ENCODE peak calls at places on chromosomes 16 and 17, in four cellular contexts. X is body of pancreas, Z is SK-N-SH, J is cardiac muscle cell. H is an unnamed sample.

GRCh38 chr17:81470944-81471803 is 41.4 kb downstream of the ACTG1 start:
- DNase-seq in X (no peak), Z (peak), J (no peak), H (no peak)

GRCh38 chr16:66881014-66881417 is 701 bp downstream of the PDP2 start:
- DNase-seq in X (no peak), Z (no peak), J (no peak), H (no peak)

GRCh38 chr16:68382296-68382718 is 66.0 kb downstream of the SMPD3 start:
- DNase-seq in X (no peak), Z (peak), J (no peak), H (no peak)

GRCh38 chr17:5585814-5586558 is 1.7 kb upstream of the NLRP1 start:
- DNase-seq in X (no peak), Z (no peak), J (no peak), H (peak)

GRCh38 chr16:75074920-75075687 is 41.5 kb downstream of the LDHD start:
- DNase-seq in X (no peak), Z (no peak), J (no peak), H (no peak)

GRCh38 chr16:12387311-12387710 is 410.8 kb downstream of the SNX29 start:
- DNase-seq in X (no peak), Z (no peak), J (no peak), H (no peak)

GRCh38 chr17:77556408-77557068 is 402.0 kb upstream of the TNRC6C start:
- DNase-seq in X (no peak), Z (no peak), J (no peak), H (no peak)

GRCh38 chr17:18033442-18034099 is 5.4 kb downstream of the ATPAF2 start:
- DNase-seq in X (peak), Z (peak), J (peak), H (peak)

GRCh38 chr17:40796846-40797245 is 2.9 kb downstream of the KRT28 start:
- DNase-seq in X (no peak), Z (no peak), J (no peak), H (no peak)

GRCh38 chr16:31301708-31302400 is 42.1 kb downstream of the ITGAM start:
- DNase-seq in X (no peak), Z (no peak), J (no peak), H (no peak)

GRCh38 chr16:25014500-25015147 is 545 bp downstream of the ARHGAP17 start:
- DNase-seq in X (peak), Z (peak), J (peak), H (no peak)

GRCh38 chr17:42531455-42532354 is 4.3 kb upstream of the NAGLU start:
- DNase-seq in X (peak), Z (peak), J (peak), H (no peak)

GRCh38 chr16:66266436-66267286 is 99.8 kb upstream of the CDH5 start:
- DNase-seq in X (no peak), Z (peak), J (no peak), H (no peak)

GRCh38 chr17:45221081-45221996 is at the start of gene FMNL1:
- DNase-seq in X (no peak), Z (peak), J (no peak), H (no peak)

GRCh38 chr17:17547210-17547764 is 44.2 kb downstream of the PEMT start:
- DNase-seq in X (no peak), Z (peak), J (peak), H (no peak)

GRCh38 chr17:18045691-18046090 is 6.5 kb downstream of the GID4 start:
- DNase-seq in X (no peak), Z (no peak), J (no peak), H (no peak)

GRCh38 chr17:40517981-40518380 is 16.6 kb upstream of the TNS4 start:
- DNase-seq in X (no peak), Z (no peak), J (no peak), H (no peak)

GRCh38 chr16:66382171-66382965 is 15.9 kb downstream of the CDH5 start:
- DNase-seq in X (no peak), Z (no peak), J (no peak), H (peak)

GRCh38 chr16:74322301-74322710 is 25.7 kb downstream of the PSMD7 start:
- DNase-seq in X (no peak), Z (no peak), J (no peak), H (no peak)

GRCh38 chr16:7550096-7550495 is 217.5 kb downstream of the RBFOX1 start:
- DNase-seq in X (no peak), Z (no peak), J (no peak), H (no peak)

GRCh38 chr16:87970206-87970605 is 19.0 kb downstream of the BANP start:
- DNase-seq in X (no peak), Z (no peak), J (no peak), H (no peak)

GRCh38 chr17:18191967-18192366 is 8.3 kb downstream of the ALKBH5 start:
- DNase-seq in X (no peak), Z (peak), J (no peak), H (no peak)

GRCh38 chr16:4846503-4846900 is 586 bp downstream of the GLYR1 start:
- DNase-seq in X (peak), Z (peak), J (peak), H (no peak)

GRCh38 chr17:59830007-59830630 is 62.6 kb downstream of the TUBD1 start:
- DNase-seq in X (no peak), Z (no peak), J (no peak), H (peak)

GRCh38 chr17:63774141-63774981 is at the start of gene DDX42:
- DNase-seq in X (peak), Z (peak), J (peak), H (no peak)

GRCh38 chr16:1543085-1543896 is 9.8 kb downstream of the TMEM204 start:
- DNase-seq in X (no peak), Z (peak), J (peak), H (peak)

GRCh38 chr17:13503526-13503925 is 98.2 kb downstream of the HS3ST3A1 start:
- DNase-seq in X (no peak), Z (no peak), J (no peak), H (no peak)

DNA sequence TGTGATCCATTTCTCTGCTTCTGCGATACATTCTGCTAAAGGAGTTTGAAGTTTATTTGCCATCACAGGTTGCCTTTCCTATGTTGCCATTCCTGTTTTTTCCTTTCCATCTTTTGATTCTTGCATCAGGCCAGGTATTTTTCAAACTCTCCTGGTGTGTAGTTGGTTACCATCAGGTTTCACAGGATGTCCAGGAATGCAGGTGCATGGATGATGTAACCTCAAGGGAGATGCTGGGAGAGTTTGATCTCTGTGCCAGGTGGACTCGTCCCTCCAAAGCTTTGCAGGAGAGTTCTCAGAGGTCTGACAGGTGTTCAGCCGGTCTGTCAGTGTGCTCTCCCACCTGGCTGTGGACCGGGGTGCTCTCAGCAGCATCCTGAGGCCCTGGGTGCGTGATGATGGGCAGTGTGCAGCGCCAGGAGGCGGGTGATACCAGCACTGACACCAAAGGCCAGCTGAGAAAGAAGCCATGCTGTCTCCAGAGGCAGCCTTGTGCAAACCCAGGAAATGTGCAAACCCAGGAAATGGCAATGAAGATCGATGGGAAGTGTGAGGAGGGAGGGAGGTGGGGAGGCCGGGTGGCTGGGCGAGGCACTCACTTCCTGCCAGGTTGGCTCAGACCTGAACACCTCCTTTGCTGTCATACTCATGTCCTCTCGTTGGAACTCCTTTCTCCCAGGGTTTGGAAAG is 1.7 kb downstream of the ATP2C2 start:
- DNase-seq in X (no peak), Z (no peak), J (no peak), H (no peak)
- H3K27ac ChIP-seq in X (no peak), Z (no peak), J (no peak), H (no peak)

GRCh38 chr17:74776044-74776962 is at the start of gene NAT9:
- DNase-seq in X (peak), Z (peak), J (peak), H (peak)
- H3K27ac ChIP-seq in X (peak), Z (peak), J (peak), H (peak)

DNA sequence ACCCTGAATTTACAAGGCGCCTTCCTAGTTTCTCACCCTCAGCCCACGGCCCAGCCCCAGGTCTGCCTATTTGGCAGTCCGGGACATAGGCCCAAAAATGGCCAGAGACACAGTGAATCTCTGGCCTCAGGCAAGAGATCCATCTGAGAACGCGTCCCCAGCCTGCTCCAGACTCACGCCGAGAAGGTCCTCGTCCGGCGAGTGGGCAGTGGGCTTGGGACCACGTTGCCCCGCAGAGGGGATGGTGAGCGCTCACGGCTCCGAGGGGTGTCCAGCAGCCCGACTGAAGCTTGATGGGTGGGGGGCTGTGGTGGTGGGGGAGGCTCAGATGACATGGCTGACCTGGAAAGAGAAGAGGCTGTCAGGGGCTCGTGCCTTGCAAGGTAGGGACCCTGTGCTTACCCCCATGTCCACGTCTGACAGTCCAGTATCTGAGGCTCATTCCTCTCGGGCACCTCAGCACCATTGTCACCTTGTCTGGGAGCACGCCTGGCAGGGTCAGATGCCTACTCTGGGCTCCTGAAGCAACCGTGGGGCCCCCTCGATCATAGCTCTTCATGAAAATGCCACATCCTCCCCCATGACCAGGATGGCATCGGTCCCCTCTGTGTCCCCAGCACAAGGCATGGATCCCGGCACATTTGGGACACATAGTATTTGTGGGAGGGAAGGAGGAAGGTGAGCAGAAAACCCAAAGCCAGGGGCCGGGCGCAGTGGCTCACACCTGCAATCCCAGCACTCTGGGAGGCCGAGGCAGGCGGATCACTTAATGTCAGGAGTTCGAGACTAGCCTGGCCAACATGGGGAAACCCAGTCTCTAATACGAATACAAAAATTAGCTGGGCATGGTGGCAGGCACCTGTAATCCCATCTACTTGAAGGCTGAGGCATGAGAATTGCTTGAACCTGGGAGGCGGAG is 9.6 kb downstream of the CARHSP1 start:
- DNase-seq in X (no peak), Z (no peak), J (no peak), H (no peak)
- H3K27ac ChIP-seq in X (peak), Z (no peak), J (no peak), H (no peak)

GRCh38 chr16:8645141-8645521 is 23.6 kb downstream of the METTL22 start:
- DNase-seq in X (no peak), Z (no peak), J (no peak), H (no peak)

GRCh38 chr16:8644151-8644512 is 22.6 kb downstream of the METTL22 start:
- DNase-seq in X (no peak), Z (no peak), J (no peak), H (no peak)

GRCh38 chr16:8646271-8646670 is 24.8 kb downstream of the METTL22 start:
- DNase-seq in X (no peak), Z (no peak), J (no peak), H (no peak)

GRCh38 chr16:8644513-8645140 is 23.1 kb downstream of the METTL22 start:
- DNase-seq in X (no peak), Z (no peak), J (no peak), H (no peak)

GRCh38 chr16:8645831-8646230 is 24.3 kb downstream of the METTL22 start:
- DNase-seq in X (no peak), Z (no peak), J (no peak), H (peak)
- H3K27ac ChIP-seq in X (no peak), Z (no peak), J (no peak), H (peak)

GRCh38 chr17:38465420-38466345 is 37.4 kb downstream of the ARHGAP23 start:
- DNase-seq in X (no peak), Z (peak), J (no peak), H (no peak)

GRCh38 chr17:38464723-38465419 is 36.6 kb downstream of the ARHGAP23 start:
- DNase-seq in X (peak), Z (peak), J (no peak), H (peak)

GRCh38 chr17:38467491-38467890 is 39.2 kb downstream of the ARHGAP23 start:
- DNase-seq in X (no peak), Z (no peak), J (no peak), H (no peak)

GRCh38 chr17:38466346-38467315 is 38.4 kb downstream of the ARHGAP23 start:
- DNase-seq in X (no peak), Z (no peak), J (no peak), H (no peak)

GRCh38 chr17:38469875-38470274 is 41.6 kb downstream of the ARHGAP23 start:
- DNase-seq in X (no peak), Z (no peak), J (no peak), H (no peak)
- H3K27ac ChIP-seq in X (no peak), Z (no peak), J (no peak), H (no peak)

GRCh38 chr17:50218071-50218759 is 16.8 kb upstream of the COL1A1 start:
- DNase-seq in X (no peak), Z (no peak), J (no peak), H (no peak)
- H3K27ac ChIP-seq in X (peak), Z (peak), J (peak), H (peak)

H was measured in foreskin keratinocyte.